ENCODE peak calls at places on chromosomes 4 and X, in four cellular contexts. H is testis, O is endothelial cell of umbilical vein, P is esophagus squamous epithelium. T is an unnamed sample.
A peak's percentile ranks its signal among the peaks of the same experiment; 100 is the strongest.

GRCh38 chrX:4435905-4436304 is 722.5 kb upstream of the PRKX start:
- DNase-seq in H (no peak), O (no peak), P (no peak), T (no peak)

GRCh38 chr4:123284166-123284565 is 112.4 kb upstream of the SPRY1 start:
- DNase-seq in H (no peak), O (peak; percentile 58), P (no peak), T (no peak)

GRCh38 chr4:26813698-26814097 is 46.9 kb upstream of the STIM2 start:
- DNase-seq in H (no peak), O (no peak), P (no peak), T (no peak)

GRCh38 chr4:93384897-93385296 is 443.7 kb upstream of the ATOH1 start:
- DNase-seq in H (no peak), O (peak; percentile 49), P (no peak), T (peak; percentile 0)

GRCh38 chrX:39022106-39022505 is 220.8 kb downstream of the MID1IP1 start:
- DNase-seq in H (no peak), O (no peak), P (no peak), T (no peak)

GRCh38 chr4:107900067-107900466 is 31.3 kb upstream of the CYP2U1 start:
- DNase-seq in H (no peak), O (no peak), P (no peak), T (no peak)

GRCh38 chrX:120517936-120518335 is 42.8 kb downstream of the CUL4B start:
- DNase-seq in H (no peak), O (peak; percentile 70), P (no peak), T (no peak)

GRCh38 chr4:8117278-8117682 is 41.3 kb downstream of the ABLIM2 start:
- DNase-seq in H (peak; percentile 75), O (peak; percentile 45), P (no peak), T (peak; percentile 57)

GRCh38 chrX:69153060-69153730 is 12.1 kb downstream of the PJA1 start:
- DNase-seq in H (peak; percentile 51), O (no peak), P (no peak), T (no peak)

GRCh38 chr4:53605783-53606182 is 14.5 kb upstream of the LNX1 start:
- DNase-seq in H (no peak), O (peak; percentile 58), P (no peak), T (no peak)

GRCh38 chr4:85420831-85421230 is 54.1 kb upstream of the ARHGAP24 start:
- DNase-seq in H (peak; percentile 88), O (no peak), P (no peak), T (no peak)

GRCh38 chrX:6460893-6461490 is 73.9 kb downstream of the VCX3A start:
- DNase-seq in H (no peak), O (no peak), P (no peak), T (no peak)

GRCh38 chrX:106263817-106264216 is 95.7 kb downstream of the PWWP3B start:
- DNase-seq in H (no peak), O (no peak), P (no peak), T (no peak)

DNA sequence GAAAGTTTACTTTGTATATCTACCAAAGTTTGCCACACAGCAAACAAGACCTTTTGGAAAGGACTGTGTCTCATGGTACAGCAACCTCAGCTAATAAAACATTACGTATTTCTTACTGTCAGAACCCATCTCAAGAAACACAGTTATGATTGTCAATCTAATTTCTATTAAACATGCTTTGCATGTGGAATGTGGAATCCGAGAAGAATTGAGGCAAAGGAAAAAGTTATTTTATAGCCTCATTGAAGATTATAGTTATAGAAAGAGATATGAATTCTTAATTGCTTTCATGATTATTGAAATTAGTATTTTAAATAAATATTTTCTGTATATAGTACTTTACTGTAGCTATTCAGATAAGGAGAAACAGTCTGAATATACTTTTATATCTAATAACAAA is 5.4 kb downstream of the PCDH7 start:
- DNase-seq in H (no peak), O (peak; percentile 64), P (no peak), T (no peak)
- TF ChIP-seq POLR2A in H (no peak), O (no peak), P (no peak), T (no peak)

GRCh38 chr4:168831585-168831918 is 178.5 kb downstream of the CBR4 start:
- DNase-seq in H (no peak), O (no peak), P (no peak), T (no peak)

GRCh38 chr4:168832746-168833575 is 177.1 kb downstream of the CBR4 start:
- DNase-seq in H (peak; percentile 60), O (peak; percentile 32), P (no peak), T (no peak)

GRCh38 chr4:168835880-168836454 is 174.1 kb downstream of the CBR4 start:
- DNase-seq in H (no peak), O (no peak), P (no peak), T (no peak)

GRCh38 chr4:168830777-168831512 is 179.1 kb downstream of the CBR4 start:
- DNase-seq in H (no peak), O (no peak), P (no peak), T (no peak)

DNA sequence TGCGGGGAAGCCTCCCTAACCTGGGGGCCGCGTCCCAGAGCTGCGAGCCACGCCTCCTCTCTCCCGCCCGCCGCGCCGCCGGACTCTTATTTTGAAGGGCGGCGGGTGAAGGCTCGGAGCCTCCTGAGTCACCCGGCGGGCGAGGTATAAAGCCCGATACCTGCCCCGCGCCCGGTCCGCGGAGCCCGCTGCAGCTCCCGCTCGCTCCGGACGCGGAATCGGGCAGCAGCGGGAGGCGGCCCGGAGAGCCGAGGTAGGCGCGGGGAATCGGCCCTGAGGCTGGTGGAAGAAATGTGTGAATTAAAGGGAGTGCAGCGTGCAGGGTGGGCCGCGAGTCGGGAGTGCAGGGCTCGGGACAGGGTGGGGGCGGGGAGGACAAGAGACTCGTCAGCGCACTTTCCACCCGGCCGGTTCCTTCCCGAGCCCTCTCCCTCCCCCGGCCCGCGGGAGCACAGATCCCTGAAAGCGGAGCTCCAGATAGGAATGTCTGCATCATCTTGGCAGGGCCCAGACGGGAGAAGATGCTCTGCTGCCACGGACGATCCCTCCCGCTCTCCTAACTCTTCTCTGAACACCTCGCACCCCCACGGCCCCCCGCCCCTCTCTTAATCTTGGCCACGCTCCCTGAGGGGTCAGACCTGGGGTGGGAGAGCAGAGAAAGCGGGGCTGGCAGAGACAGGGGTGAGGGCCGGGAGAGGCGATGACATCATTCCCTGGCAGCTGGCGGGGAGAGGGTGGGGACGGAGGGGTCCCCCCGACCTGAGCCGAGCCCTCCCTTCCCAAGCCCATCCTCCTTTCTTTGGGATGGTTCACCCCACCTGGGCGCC is 177.9 kb downstream of the CBR4 start:
- DNase-seq in H (peak; percentile 92), O (peak; percentile 78), P (no peak), T (peak; percentile 62)
- TF ChIP-seq POLR2A in H (peak; percentile 86), O (peak; percentile 94), P (peak; percentile 90), T (no peak)

GRCh38 chr4:121822796-121823504 is 733 bp downstream of the CCNA2 start:
- DNase-seq in H (peak; percentile 30), O (peak; percentile 39), P (no peak), T (peak; percentile 86)

GRCh38 chr4:121824171-121824527 is 466 bp upstream of the CCNA2 start:
- DNase-seq in H (no peak), O (no peak), P (no peak), T (no peak)

GRCh38 chr4:121822047-121822446 is 1.6 kb downstream of the CCNA2 start:
- DNase-seq in H (no peak), O (no peak), P (no peak), T (no peak)

GRCh38 chr4:121824950-121825349 is 1.3 kb upstream of the CCNA2 start:
- DNase-seq in H (no peak), O (no peak), P (no peak), T (no peak)

GRCh38 chr4:121823505-121824170 is at the start of gene CCNA2:
- DNase-seq in H (peak; percentile 99), O (peak; percentile 95), P (peak; percentile 80), T (peak; percentile 99)
- TF ChIP-seq POLR2A in H (no peak), O (peak; percentile 73), P (no peak), T (peak; percentile 94)

GRCh38 chrX:107710617-107711391 is 64.8 kb downstream of the TSC22D3 start:
- DNase-seq in H (peak; percentile 64), O (peak; percentile 87), P (peak; percentile 13), T (peak; percentile 82)
- TF ChIP-seq POLR2A in H (no peak), O (no peak), P (peak; percentile 19), T (peak; percentile 72)

GRCh38 chr4:60366661-60367060 is 833.5 kb upstream of the ADGRL3 start:
- DNase-seq in H (no peak), O (no peak), P (no peak), T (no peak)
- TF ChIP-seq POLR2A in H (no peak), O (no peak), P (no peak), T (no peak)

GRCh38 chr4:25162566-25162965 is 2.3 kb upstream of the SEPSECS start:
- DNase-seq in H (no peak), O (no peak), P (no peak), T (no peak)

GRCh38 chr4:25160714-25161598 is 707 bp upstream of the SEPSECS start:
- DNase-seq in H (peak; percentile 31), O (no peak), P (no peak), T (peak; percentile 67)

GRCh38 chr4:25158817-25159216 is 1.4 kb downstream of the SEPSECS start:
- DNase-seq in H (no peak), O (no peak), P (no peak), T (peak; percentile 20)

GRCh38 chr4:25161599-25161960 is 1.3 kb upstream of the SEPSECS start:
- DNase-seq in H (no peak), O (no peak), P (no peak), T (peak; percentile 49)

GRCh38 chr4:25159837-25160713 is at the start of gene SEPSECS:
- DNase-seq in H (peak; percentile 98), O (peak; percentile 99), P (peak; percentile 58), T (peak; percentile 98)
- TF ChIP-seq POLR2A in H (peak; percentile 54), O (peak; percentile 87), P (peak; percentile 64), T (peak; percentile 98)

GRCh38 chrX:134239016-134239415 is 2.0 kb downstream of the CCDC160 start:
- DNase-seq in H (no peak), O (no peak), P (no peak), T (no peak)

GRCh38 chrX:134240209-134240608 is 3.2 kb downstream of the CCDC160 start:
- DNase-seq in H (no peak), O (no peak), P (no peak), T (no peak)

GRCh38 chrX:134246282-134246681 is 9.3 kb downstream of the CCDC160 start:
- DNase-seq in H (peak; percentile 13), O (no peak), P (no peak), T (peak; percentile 6)

GRCh38 chrX:134244043-134244442 is 7.1 kb downstream of the CCDC160 start:
- DNase-seq in H (no peak), O (peak; percentile 29), P (no peak), T (no peak)

DNA sequence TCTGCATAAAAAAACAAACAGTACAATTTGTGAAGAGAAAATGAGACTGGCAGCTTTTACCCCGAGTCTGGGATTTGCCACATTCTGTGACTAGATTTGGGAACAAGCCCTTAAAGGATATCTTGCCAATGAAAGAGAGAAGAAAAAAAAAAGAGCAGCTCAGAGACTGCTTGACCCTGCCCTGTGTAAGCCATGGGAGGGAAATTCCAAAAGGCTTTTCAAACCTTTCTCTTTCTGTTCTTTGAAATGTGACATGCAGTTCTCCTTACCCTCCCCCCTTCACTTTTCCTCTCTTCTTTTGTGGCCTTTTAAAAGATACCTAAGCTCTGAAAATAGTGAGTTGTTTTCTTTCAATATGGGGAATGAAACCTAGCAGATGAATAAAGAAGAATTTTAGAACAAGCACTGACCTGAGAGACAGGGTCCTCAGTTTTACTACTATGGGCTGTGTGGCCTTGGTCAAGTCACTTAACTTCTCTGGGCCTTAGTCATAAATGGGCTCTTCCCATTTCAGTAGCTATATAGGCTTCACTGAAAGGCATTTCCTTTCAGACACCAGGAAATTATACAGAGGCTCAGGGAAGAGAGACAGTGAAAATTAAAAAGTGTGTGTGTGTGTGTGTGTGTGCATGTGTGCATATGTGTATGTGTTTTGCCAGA is 5.1 kb downstream of the CCDC160 start:
- DNase-seq in H (no peak), O (no peak), P (no peak), T (no peak)
- TF ChIP-seq POLR2A in H (no peak), O (no peak), P (no peak), T (no peak)

T was measured in erythroblast.